ENCODE peak calls at places on chromosomes 6 and 20, in eight cellular contexts. One of them, this sample, is unnamed.

GRCh38 chr6:111832833-111833418 is 40.3 kb downstream of the FYN start:
- DNase-seq in tibial nerve: no peak
- DNase-seq in mucosa of descending colon: no peak
- DNase-seq in tibial artery: no peak
- DNase-seq in right cardiac atrium: no peak
- DNase-seq in uterus: no peak
- DNase-seq in Peyer's patch: no peak
- DNase-seq in neuronal stem cell: no peak
- DNase-seq in this sample: no peak

GRCh38 chr6:52286798-52287432 is 2.4 kb upstream of the MCM3 start:
- DNase-seq in Peyer's patch: peak; percentile 58
- DNase-seq in right cardiac atrium: peak; percentile 71
- DNase-seq in tibial nerve: peak; percentile 85
- DNase-seq in tibial artery: peak; percentile 74
- DNase-seq in neuronal stem cell: peak; percentile 51
- DNase-seq in uterus: no peak
- DNase-seq in mucosa of descending colon: peak; percentile 76
- DNase-seq in this sample: peak; percentile 14

GRCh38 chr6:82553863-82554531 is 190.4 kb downstream of the TPBG start:
- DNase-seq in tibial artery: no peak
- DNase-seq in right cardiac atrium: no peak
- DNase-seq in neuronal stem cell: no peak
- DNase-seq in mucosa of descending colon: no peak
- DNase-seq in Peyer's patch: no peak
- DNase-seq in tibial nerve: no peak
- DNase-seq in uterus: no peak
- DNase-seq in this sample: no peak

GRCh38 chr20:4369798-4370124 is 351.9 kb upstream of the PRND start:
- DNase-seq in tibial nerve: no peak
- DNase-seq in mucosa of descending colon: no peak
- DNase-seq in tibial artery: no peak
- DNase-seq in uterus: no peak
- DNase-seq in Peyer's patch: no peak
- DNase-seq in right cardiac atrium: no peak
- DNase-seq in neuronal stem cell: no peak
- DNase-seq in this sample: peak; percentile 30

GRCh38 chr6:90083891-90084290 is 189.6 kb downstream of the GJA10 start:
- DNase-seq in Peyer's patch: no peak
- DNase-seq in neuronal stem cell: no peak
- DNase-seq in tibial nerve: no peak
- DNase-seq in tibial artery: no peak
- DNase-seq in mucosa of descending colon: no peak
- DNase-seq in uterus: no peak
- DNase-seq in right cardiac atrium: no peak
- DNase-seq in this sample: no peak

GRCh38 chr6:108798672-108799355 is 49.4 kb upstream of the ARMC2 start:
- DNase-seq in mucosa of descending colon: peak; percentile 53
- DNase-seq in uterus: no peak
- DNase-seq in tibial artery: no peak
- DNase-seq in right cardiac atrium: peak; percentile 35
- DNase-seq in tibial nerve: no peak
- DNase-seq in neuronal stem cell: no peak
- DNase-seq in Peyer's patch: no peak
- DNase-seq in this sample: no peak

GRCh38 chr6:40755749-40756452 is 168.7 kb upstream of the LRFN2 start:
- DNase-seq in tibial artery: no peak
- DNase-seq in uterus: peak; percentile 22
- DNase-seq in Peyer's patch: no peak
- DNase-seq in right cardiac atrium: no peak
- DNase-seq in neuronal stem cell: no peak
- DNase-seq in tibial nerve: no peak
- DNase-seq in mucosa of descending colon: no peak
- DNase-seq in this sample: no peak

GRCh38 chr6:156163311-156163710 is 613.9 kb upstream of the ARID1B start:
- DNase-seq in mucosa of descending colon: no peak
- DNase-seq in right cardiac atrium: no peak
- DNase-seq in uterus: no peak
- DNase-seq in Peyer's patch: no peak
- DNase-seq in tibial artery: no peak
- DNase-seq in neuronal stem cell: no peak
- DNase-seq in tibial nerve: no peak
- DNase-seq in this sample: no peak

GRCh38 chr6:10271982-10272381 is 142.9 kb downstream of the TFAP2A start:
- DNase-seq in uterus: no peak
- DNase-seq in right cardiac atrium: no peak
- DNase-seq in mucosa of descending colon: no peak
- DNase-seq in tibial artery: no peak
- DNase-seq in tibial nerve: no peak
- DNase-seq in Peyer's patch: no peak
- DNase-seq in neuronal stem cell: no peak
- DNase-seq in this sample: no peak

GRCh38 chr20:35663813-35664543 is 722 bp downstream of the CPNE1 start:
- DNase-seq in neuronal stem cell: peak; percentile 33
- DNase-seq in right cardiac atrium: peak; percentile 27
- DNase-seq in tibial artery: peak; percentile 70
- DNase-seq in uterus: peak; percentile 33
- DNase-seq in tibial nerve: peak; percentile 19
- DNase-seq in mucosa of descending colon: peak; percentile 64
- DNase-seq in Peyer's patch: peak; percentile 57
- DNase-seq in this sample: peak; percentile 34

GRCh38 chr20:35319206-35320197 is 27.3 kb upstream of the FAM83C start:
- DNase-seq in uterus: no peak
- DNase-seq in Peyer's patch: no peak
- DNase-seq in tibial nerve: no peak
- DNase-seq in tibial artery: no peak
- DNase-seq in neuronal stem cell: no peak
- DNase-seq in right cardiac atrium: no peak
- DNase-seq in mucosa of descending colon: no peak
- DNase-seq in this sample: no peak

GRCh38 chr6:91476000-91476399 is 889.1 kb upstream of the MAP3K7 start:
- DNase-seq in right cardiac atrium: no peak
- DNase-seq in uterus: no peak
- DNase-seq in tibial artery: no peak
- DNase-seq in mucosa of descending colon: no peak
- DNase-seq in tibial nerve: no peak
- DNase-seq in Peyer's patch: no peak
- DNase-seq in neuronal stem cell: no peak
- DNase-seq in this sample: peak; percentile 19

GRCh38 chr20:53914861-53915458 is 155.4 kb downstream of the BCAS1 start:
- DNase-seq in tibial artery: no peak
- DNase-seq in tibial nerve: no peak
- DNase-seq in neuronal stem cell: no peak
- DNase-seq in right cardiac atrium: no peak
- DNase-seq in Peyer's patch: no peak
- DNase-seq in mucosa of descending colon: no peak
- DNase-seq in uterus: no peak
- DNase-seq in this sample: no peak

GRCh38 chr6:88855521-88856152 is 107.8 kb downstream of the RNGTT start:
- DNase-seq in tibial nerve: no peak
- DNase-seq in right cardiac atrium: no peak
- DNase-seq in uterus: no peak
- DNase-seq in mucosa of descending colon: no peak
- DNase-seq in neuronal stem cell: no peak
- DNase-seq in Peyer's patch: no peak
- DNase-seq in tibial artery: no peak
- DNase-seq in this sample: no peak

GRCh38 chr6:148747493-148748160 is 797 bp downstream of the UST start:
- DNase-seq in neuronal stem cell: peak; percentile 64
- DNase-seq in tibial artery: peak; percentile 78
- DNase-seq in uterus: peak; percentile 49
- DNase-seq in mucosa of descending colon: peak; percentile 68
- DNase-seq in tibial nerve: peak; percentile 47
- DNase-seq in right cardiac atrium: peak; percentile 38
- DNase-seq in Peyer's patch: peak; percentile 63
- DNase-seq in this sample: peak; percentile 62

GRCh38 chr6:111743859-111744692 is 129.2 kb downstream of the FYN start:
- DNase-seq in right cardiac atrium: peak; percentile 68
- DNase-seq in tibial artery: no peak
- DNase-seq in uterus: peak; percentile 47
- DNase-seq in tibial nerve: peak; percentile 81
- DNase-seq in neuronal stem cell: no peak
- DNase-seq in Peyer's patch: no peak
- DNase-seq in mucosa of descending colon: no peak
- DNase-seq in this sample: no peak

GRCh38 chr20:13883425-13883824 is 98.6 kb downstream of the NDUFAF5 start:
- DNase-seq in uterus: no peak
- DNase-seq in right cardiac atrium: no peak
- DNase-seq in tibial nerve: no peak
- DNase-seq in neuronal stem cell: no peak
- DNase-seq in tibial artery: no peak
- DNase-seq in Peyer's patch: no peak
- DNase-seq in mucosa of descending colon: peak; percentile 28
- DNase-seq in this sample: no peak

GRCh38 chr20:49539481-49540231 is 28.3 kb downstream of the PTGIS start:
- DNase-seq in Peyer's patch: no peak
- DNase-seq in tibial artery: no peak
- DNase-seq in neuronal stem cell: no peak
- DNase-seq in right cardiac atrium: no peak
- DNase-seq in tibial nerve: no peak
- DNase-seq in uterus: no peak
- DNase-seq in mucosa of descending colon: no peak
- DNase-seq in this sample: peak; percentile 28

GRCh38 chr6:113909224-113909856 is 52.2 kb downstream of the MARCKS start:
- DNase-seq in uterus: no peak
- DNase-seq in mucosa of descending colon: no peak
- DNase-seq in tibial artery: no peak
- DNase-seq in tibial nerve: peak; percentile 42
- DNase-seq in neuronal stem cell: peak; percentile 72
- DNase-seq in right cardiac atrium: no peak
- DNase-seq in Peyer's patch: no peak
- DNase-seq in this sample: peak; percentile 3

DNA sequence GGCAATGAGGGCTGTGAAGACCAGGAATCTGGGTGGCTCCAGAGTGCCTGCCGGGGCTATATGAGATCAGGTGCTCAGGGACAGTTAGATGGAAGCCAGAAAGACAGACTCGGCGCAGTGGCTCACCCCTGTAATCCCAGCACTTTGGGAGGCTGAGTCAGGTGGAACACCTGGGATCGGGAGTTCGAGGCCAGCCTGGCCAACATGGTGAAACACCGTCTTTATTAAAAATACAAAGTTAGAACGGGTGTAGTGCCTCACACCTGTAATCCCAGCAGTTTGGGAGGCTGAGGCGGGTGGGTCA is 43.4 kb downstream of the BCAS4 start:
- DNase-seq in mucosa of descending colon: no peak
- DNase-seq in neuronal stem cell: no peak
- DNase-seq in uterus: no peak
- DNase-seq in tibial nerve: no peak
- DNase-seq in right cardiac atrium: no peak
- DNase-seq in Peyer's patch: no peak
- DNase-seq in tibial artery: no peak
- DNase-seq in this sample: no peak
- H3K4me1 ChIP-seq in mucosa of descending colon: no peaks in the 10 kb centered on the region
- H3K4me1 ChIP-seq in neuronal stem cell: peaks cover 3% of the 10 kb centered on the region
- H3K4me1 ChIP-seq in uterus: no peaks in the 10 kb centered on the region
- H3K4me1 ChIP-seq in tibial nerve: no peaks in the 10 kb centered on the region
- H3K4me1 ChIP-seq in right cardiac atrium: no peaks in the 10 kb centered on the region
- H3K4me1 ChIP-seq in Peyer's patch: peaks cover 4% of the 10 kb centered on the region
- H3K4me1 ChIP-seq in tibial artery: peaks cover 16% of the 10 kb centered on the region
- H3K4me1 ChIP-seq in this sample: peaks cover 24% of the 10 kb centered on the region

GRCh38 chr20:57391439-57392129 is 388 bp downstream of the RBM38 start:
- DNase-seq in tibial artery: peak; percentile 68
- DNase-seq in right cardiac atrium: no peak
- DNase-seq in mucosa of descending colon: peak; percentile 63
- DNase-seq in Peyer's patch: peak; percentile 66
- DNase-seq in tibial nerve: no peak
- DNase-seq in neuronal stem cell: no peak
- DNase-seq in uterus: no peak
- DNase-seq in this sample: no peak

GRCh38 chr20:57393321-57394086 is 2.3 kb downstream of the RBM38 start:
- DNase-seq in tibial artery: no peak
- DNase-seq in tibial nerve: no peak
- DNase-seq in mucosa of descending colon: peak; percentile 35
- DNase-seq in Peyer's patch: no peak
- DNase-seq in neuronal stem cell: no peak
- DNase-seq in right cardiac atrium: no peak
- DNase-seq in uterus: peak; percentile 43
- DNase-seq in this sample: no peak

GRCh38 chr20:57392130-57392445 is 892 bp downstream of the RBM38 start:
- DNase-seq in uterus: no peak
- DNase-seq in neuronal stem cell: no peak
- DNase-seq in Peyer's patch: no peak
- DNase-seq in right cardiac atrium: no peak
- DNase-seq in tibial nerve: no peak
- DNase-seq in tibial artery: no peak
- DNase-seq in mucosa of descending colon: no peak
- DNase-seq in this sample: no peak

GRCh38 chr20:57394087-57395082 is 3.2 kb downstream of the RBM38 start:
- DNase-seq in mucosa of descending colon: peak; percentile 39
- DNase-seq in right cardiac atrium: no peak
- DNase-seq in Peyer's patch: no peak
- DNase-seq in neuronal stem cell: no peak
- DNase-seq in tibial artery: no peak
- DNase-seq in uterus: no peak
- DNase-seq in tibial nerve: no peak
- DNase-seq in this sample: no peak

GRCh38 chr20:57392512-57393271 is 1.5 kb downstream of the RBM38 start:
- DNase-seq in tibial nerve: no peak
- DNase-seq in mucosa of descending colon: peak; percentile 78
- DNase-seq in tibial artery: no peak
- DNase-seq in right cardiac atrium: peak; percentile 59
- DNase-seq in neuronal stem cell: no peak
- DNase-seq in uterus: no peak
- DNase-seq in Peyer's patch: peak; percentile 67
- DNase-seq in this sample: no peak
- H3K4me1 ChIP-seq in tibial nerve: no peaks in the 10 kb centered on the region
- H3K4me1 ChIP-seq in mucosa of descending colon: peaks cover 36% of the 10 kb centered on the region
- H3K4me1 ChIP-seq in tibial artery: peaks cover 30% of the 10 kb centered on the region
- H3K4me1 ChIP-seq in right cardiac atrium: peaks cover 9% of the 10 kb centered on the region
- H3K4me1 ChIP-seq in neuronal stem cell: peaks cover 29% of the 10 kb centered on the region
- H3K4me1 ChIP-seq in uterus: peaks cover 11% of the 10 kb centered on the region
- H3K4me1 ChIP-seq in Peyer's patch: peaks cover 34% of the 10 kb centered on the region
- H3K4me1 ChIP-seq in this sample: peaks cover 7% of the 10 kb centered on the region

DNA sequence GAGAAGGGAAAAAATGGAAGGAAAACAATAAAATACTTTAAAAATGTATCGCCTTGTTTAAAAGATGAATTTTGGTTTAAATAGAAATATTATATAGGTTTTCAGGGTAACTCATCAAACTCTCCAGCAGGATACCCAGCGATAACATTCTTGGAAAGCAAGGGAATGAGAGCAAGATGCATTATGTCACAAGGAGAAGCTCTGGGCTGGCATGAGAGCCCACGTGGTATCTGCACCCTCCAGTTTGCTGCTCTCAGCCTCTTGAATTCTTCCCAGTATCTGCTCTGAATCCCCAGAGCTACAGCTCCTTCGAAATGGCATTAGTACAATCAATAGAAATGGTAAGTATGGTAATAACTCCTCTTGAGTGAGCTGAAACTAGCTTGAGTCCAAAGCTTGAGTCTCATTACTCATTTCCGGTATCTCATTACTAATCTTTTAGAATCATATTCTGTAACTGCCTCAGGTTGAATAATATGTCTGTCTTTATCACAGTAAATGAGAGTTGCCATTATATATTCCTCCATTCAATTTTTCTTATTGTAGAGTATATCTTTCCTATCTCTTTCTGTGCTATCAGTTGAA is 4.9 kb upstream of the TMEM242 start:
- DNase-seq in neuronal stem cell: no peak
- DNase-seq in mucosa of descending colon: no peak
- DNase-seq in tibial nerve: no peak
- DNase-seq in right cardiac atrium: no peak
- DNase-seq in Peyer's patch: no peak
- DNase-seq in uterus: no peak
- DNase-seq in tibial artery: no peak
- DNase-seq in this sample: peak; percentile 74
- H3K4me1 ChIP-seq in neuronal stem cell: no peaks in the 10 kb centered on the region
- H3K4me1 ChIP-seq in mucosa of descending colon: peaks cover 6% of the 10 kb centered on the region
- H3K4me1 ChIP-seq in tibial nerve: no peaks in the 10 kb centered on the region
- H3K4me1 ChIP-seq in right cardiac atrium: peaks cover 4% of the 10 kb centered on the region
- H3K4me1 ChIP-seq in Peyer's patch: no peaks in the 10 kb centered on the region
- H3K4me1 ChIP-seq in uterus: no peaks in the 10 kb centered on the region
- H3K4me1 ChIP-seq in tibial artery: peaks cover 5% of the 10 kb centered on the region
- H3K4me1 ChIP-seq in this sample: peaks cover 35% of the 10 kb centered on the region

GRCh38 chr6:27138837-27139752 is 108.4 kb upstream of the PRSS16 start:
- DNase-seq in neuronal stem cell: peak; percentile 72
- DNase-seq in tibial nerve: peak; percentile 41
- DNase-seq in tibial artery: no peak
- DNase-seq in mucosa of descending colon: peak; percentile 72
- DNase-seq in Peyer's patch: peak; percentile 78
- DNase-seq in uterus: peak; percentile 47
- DNase-seq in right cardiac atrium: peak; percentile 39
- DNase-seq in this sample: no peak
- H3K4me1 ChIP-seq in neuronal stem cell: peaks cover 2% of the 10 kb centered on the region
- H3K4me1 ChIP-seq in tibial nerve: no peaks in the 10 kb centered on the region
- H3K4me1 ChIP-seq in tibial artery: no peaks in the 10 kb centered on the region
- H3K4me1 ChIP-seq in mucosa of descending colon: peaks cover 8% of the 10 kb centered on the region
- H3K4me1 ChIP-seq in Peyer's patch: peaks cover 3% of the 10 kb centered on the region
- H3K4me1 ChIP-seq in uterus: no peaks in the 10 kb centered on the region
- H3K4me1 ChIP-seq in right cardiac atrium: no peaks in the 10 kb centered on the region
- H3K4me1 ChIP-seq in this sample: no peaks in the 10 kb centered on the region

This sample was measured in foreskin keratinocyte.